ENCODE peak calls at places on chromosomes 7 and 10, in four cellular contexts. R is left ventricle myocardium inferior; C is activated naive CD4-positive, alpha-beta T cell treated with anti-CD3 and anti-CD28 coated beads, Interleukin-2, amount 50 U/mL, for 16 hours; I is tibial artery. B is an unnamed sample.
A peak's percentile ranks its signal among the peaks of the same experiment; 100 is the strongest.

GRCh38 chr7:51369746-51370145 is 53.1 kb upstream of the COBL start:
- DNase-seq in R (no peak), C (no peak), I (no peak), B (no peak)

GRCh38 chr10:88687853-88688467 is 18.1 kb upstream of the LIPK start:
- DNase-seq in R (no peak), C (no peak), I (no peak), B (no peak)

GRCh38 chr7:75596727-75597614 is 104.9 kb downstream of the SPDYE5 start:
- DNase-seq in R (no peak), C (no peak), I (no peak), B (no peak)

GRCh38 chr7:101702362-101702850 is 73.3 kb upstream of the MYL10 start:
- DNase-seq in R (no peak), C (no peak), I (no peak), B (peak; percentile 62)

GRCh38 chr7:34759477-34760125 is 101.6 kb downstream of the NPSR1 start:
- DNase-seq in R (no peak), C (no peak), I (no peak), B (no peak)

GRCh38 chr7:130939285-130940095 is 205.5 kb upstream of the KLF14 start:
- DNase-seq in R (no peak), C (no peak), I (no peak), B (no peak)

GRCh38 chr7:99990417-99990816 is 14.6 kb upstream of the AZGP1 start:
- DNase-seq in R (no peak), C (no peak), I (no peak), B (no peak)

GRCh38 chr7:127974611-127975010 is 56.6 kb downstream of the LRRC4 start:
- DNase-seq in R (no peak), C (no peak), I (no peak), B (no peak)

GRCh38 chr10:121900443-121901174 is 27.2 kb downstream of the ATE1 start:
- DNase-seq in R (no peak), C (no peak), I (no peak), B (peak; percentile 99)

GRCh38 chr7:150941983-150942590 is 36.0 kb downstream of the KCNH2 start:
- DNase-seq in R (peak; percentile 72), C (peak; percentile 46), I (no peak), B (no peak)

GRCh38 chr7:10521306-10521705 is 452.4 kb upstream of the PHF14 start:
- DNase-seq in R (no peak), C (no peak), I (no peak), B (no peak)

GRCh38 chr10:44377651-44378310 is 7.1 kb downstream of the CXCL12 start:
- DNase-seq in R (no peak), C (no peak), I (peak; percentile 48), B (no peak)

GRCh38 chr7:90749774-90750173 is 153.7 kb downstream of the CDK14 start:
- DNase-seq in R (no peak), C (no peak), I (no peak), B (no peak)

GRCh38 chr7:138228764-138229163 is 152.5 kb downstream of the AKR1D1 start:
- DNase-seq in R (no peak), C (no peak), I (no peak), B (no peak)

GRCh38 chr7:142438923-142439515 is 181.2 kb upstream of the PRSS58 start:
- DNase-seq in R (no peak), C (no peak), I (no peak), B (no peak)

GRCh38 chr10:83603708-83604107 is 535.6 kb upstream of the GHITM start:
- DNase-seq in R (no peak), C (no peak), I (no peak), B (no peak)

GRCh38 chr10:62817763-62818425 is 1.7 kb upstream of the EGR2 start:
- DNase-seq in R (peak; percentile 77), C (peak; percentile 75), I (peak; percentile 80), B (no peak)

GRCh38 chr7:4174884-4175283 is 507.2 kb upstream of the FOXK1 start:
- DNase-seq in R (no peak), C (no peak), I (no peak), B (no peak)

GRCh38 chr10:110859947-110860376 is 11.8 kb upstream of the PDCD4 start:
- DNase-seq in R (no peak), C (no peak), I (no peak), B (no peak)

GRCh38 chr10:86317949-86318725 is 48.5 kb downstream of the GRID1 start:
- DNase-seq in R (no peak), C (no peak), I (peak; percentile 35), B (no peak)

GRCh38 chr7:158676898-158677297 is 27.7 kb downstream of the NCAPG2 start:
- DNase-seq in R (no peak), C (no peak), I (no peak), B (no peak)

GRCh38 chr7:73983437-73984164 is 44.4 kb upstream of the ELN start:
- DNase-seq in R (peak; percentile 72), C (no peak), I (peak; percentile 64), B (no peak)

GRCh38 chr10:27359792-27360320 is 119.3 kb upstream of the ACBD5 start:
- DNase-seq in R (no peak), C (no peak), I (no peak), B (no peak)

GRCh38 chr10:35025916-35026315 is 64.2 kb downstream of the CUL2 start:
- DNase-seq in R (no peak), C (no peak), I (no peak), B (no peak)

GRCh38 chr7:77434570-77434969 is 18.4 kb upstream of the GSAP start:
- DNase-seq in R (no peak), C (no peak), I (no peak), B (no peak)

GRCh38 chr7:136278057-136278456 is 300.9 kb upstream of the MTPN start:
- DNase-seq in R (no peak), C (no peak), I (no peak), B (no peak)

GRCh38 chr7:108467391-108467790 is 11.2 kb upstream of the NRCAM start:
- DNase-seq in R (no peak), C (no peak), I (no peak), B (no peak)

GRCh38 chr10:72740526-72740925 is 48.6 kb downstream of the MCU start:
- DNase-seq in R (peak; percentile 32), C (no peak), I (no peak), B (no peak)

GRCh38 chr7:76260171-76260703 is 42.2 kb upstream of the HSPB1 start:
- DNase-seq in R (no peak), C (peak; percentile 27), I (no peak), B (no peak)

GRCh38 chr7:138666385-138666784 is 34.8 kb downstream of the SVOPL start:
- DNase-seq in R (no peak), C (no peak), I (no peak), B (no peak)

GRCh38 chr10:12950583-12951128 is 50.9 kb downstream of the CCDC3 start:
- DNase-seq in R (no peak), C (no peak), I (no peak), B (no peak)